ENCODE peak calls at places on chromosomes 2 and 18, in seven cellular contexts. One of them, this sample, is unnamed.

GRCh38 chr18:55228191-55228590 is 268.9 kb upstream of the CCDC68 start:
- DNase-seq in cardiac muscle cell: no peak
- DNase-seq in progenitor cell of endocrine pancreas: no peak
- DNase-seq in left ventricle myocardium inferior: no peak
- DNase-seq in breast epithelium: no peak
- DNase-seq in AG09309: no peak
- DNase-seq in colonic mucosa: no peak
- DNase-seq in this sample: no peak

GRCh38 chr18:55296761-55297160 is 291.2 kb downstream of the TCF4 start:
- DNase-seq in cardiac muscle cell: no peak
- DNase-seq in progenitor cell of endocrine pancreas: no peak
- DNase-seq in left ventricle myocardium inferior: no peak
- DNase-seq in breast epithelium: no peak
- DNase-seq in AG09309: no peak
- DNase-seq in colonic mucosa: no peak
- DNase-seq in this sample: no peak

GRCh38 chr18:44556296-44556695 is 124.4 kb upstream of the SETBP1 start:
- DNase-seq in cardiac muscle cell: no peak
- DNase-seq in progenitor cell of endocrine pancreas: no peak
- DNase-seq in left ventricle myocardium inferior: no peak
- DNase-seq in breast epithelium: no peak
- DNase-seq in AG09309: no peak
- DNase-seq in colonic mucosa: no peak
- DNase-seq in this sample: no peak

GRCh38 chr2:120199837-120200499 is 23.2 kb downstream of the TMEM185B start:
- DNase-seq in cardiac muscle cell: no peak
- DNase-seq in progenitor cell of endocrine pancreas: no peak
- DNase-seq in left ventricle myocardium inferior: no peak
- DNase-seq in breast epithelium: no peak
- DNase-seq in AG09309: no peak
- DNase-seq in colonic mucosa: no peak
- DNase-seq in this sample: no peak

GRCh38 chr18:36284671-36285295 is 12.7 kb upstream of the FHOD3 start:
- DNase-seq in cardiac muscle cell: peak; percentile 67
- DNase-seq in progenitor cell of endocrine pancreas: no peak
- DNase-seq in left ventricle myocardium inferior: no peak
- DNase-seq in breast epithelium: no peak
- DNase-seq in AG09309: no peak
- DNase-seq in colonic mucosa: peak; percentile 43
- DNase-seq in this sample: no peak

GRCh38 chr2:98487806-98488189 is 43.1 kb downstream of the INPP4A start:
- DNase-seq in cardiac muscle cell: no peak
- DNase-seq in progenitor cell of endocrine pancreas: no peak
- DNase-seq in left ventricle myocardium inferior: no peak
- DNase-seq in breast epithelium: no peak
- DNase-seq in AG09309: no peak
- DNase-seq in colonic mucosa: peak; percentile 66
- DNase-seq in this sample: no peak

GRCh38 chr18:31586616-31587015 is 5.1 kb upstream of the TTR start:
- DNase-seq in cardiac muscle cell: peak; percentile 38
- DNase-seq in progenitor cell of endocrine pancreas: no peak
- DNase-seq in left ventricle myocardium inferior: no peak
- DNase-seq in breast epithelium: no peak
- DNase-seq in AG09309: no peak
- DNase-seq in colonic mucosa: no peak
- DNase-seq in this sample: no peak

GRCh38 chr2:96835830-96836229 is 8.0 kb downstream of the ANKRD23 start:
- DNase-seq in cardiac muscle cell: no peak
- DNase-seq in progenitor cell of endocrine pancreas: no peak
- DNase-seq in left ventricle myocardium inferior: no peak
- DNase-seq in breast epithelium: no peak
- DNase-seq in AG09309: no peak
- DNase-seq in colonic mucosa: no peak
- DNase-seq in this sample: no peak

GRCh38 chr2:236703310-236703709 is 133.7 kb downstream of the ACKR3 start:
- DNase-seq in cardiac muscle cell: no peak
- DNase-seq in progenitor cell of endocrine pancreas: no peak
- DNase-seq in left ventricle myocardium inferior: no peak
- DNase-seq in breast epithelium: no peak
- DNase-seq in AG09309: no peak
- DNase-seq in colonic mucosa: no peak
- DNase-seq in this sample: no peak

GRCh38 chr2:176132397-176133086 is 3.0 kb downstream of the HOXD8 start:
- DNase-seq in cardiac muscle cell: no peak
- DNase-seq in progenitor cell of endocrine pancreas: no peak
- DNase-seq in left ventricle myocardium inferior: no peak
- DNase-seq in breast epithelium: no peak
- DNase-seq in AG09309: no peak
- DNase-seq in colonic mucosa: no peak
- DNase-seq in this sample: no peak

GRCh38 chr2:121348128-121348740 is 63.2 kb upstream of the TFCP2L1 start:
- DNase-seq in cardiac muscle cell: no peak
- DNase-seq in progenitor cell of endocrine pancreas: no peak
- DNase-seq in left ventricle myocardium inferior: no peak
- DNase-seq in breast epithelium: no peak
- DNase-seq in AG09309: no peak
- DNase-seq in colonic mucosa: no peak
- DNase-seq in this sample: no peak

GRCh38 chr2:108074945-108075344 is 88.6 kb downstream of the SLC5A7 start:
- DNase-seq in cardiac muscle cell: no peak
- DNase-seq in progenitor cell of endocrine pancreas: no peak
- DNase-seq in left ventricle myocardium inferior: no peak
- DNase-seq in breast epithelium: no peak
- DNase-seq in AG09309: no peak
- DNase-seq in colonic mucosa: no peak
- DNase-seq in this sample: no peak

GRCh38 chr2:235734700-235735205 is 240.9 kb downstream of the AGAP1 start:
- DNase-seq in cardiac muscle cell: no peak
- DNase-seq in progenitor cell of endocrine pancreas: no peak
- DNase-seq in left ventricle myocardium inferior: peak; percentile 36
- DNase-seq in breast epithelium: no peak
- DNase-seq in AG09309: no peak
- DNase-seq in colonic mucosa: no peak
- DNase-seq in this sample: no peak

GRCh38 chr2:154692927-154693326 is 5.6 kb upstream of the KCNJ3 start:
- DNase-seq in cardiac muscle cell: no peak
- DNase-seq in progenitor cell of endocrine pancreas: no peak
- DNase-seq in left ventricle myocardium inferior: no peak
- DNase-seq in breast epithelium: no peak
- DNase-seq in AG09309: no peak
- DNase-seq in colonic mucosa: no peak
- DNase-seq in this sample: no peak

GRCh38 chr2:156189143-156189542 is 143.4 kb downstream of the NR4A2 start:
- DNase-seq in cardiac muscle cell: no peak
- DNase-seq in progenitor cell of endocrine pancreas: no peak
- DNase-seq in left ventricle myocardium inferior: no peak
- DNase-seq in breast epithelium: no peak
- DNase-seq in AG09309: no peak
- DNase-seq in colonic mucosa: peak; percentile 63
- DNase-seq in this sample: no peak

GRCh38 chr2:173860082-173860481 is 105.1 kb downstream of the SP3 start:
- DNase-seq in cardiac muscle cell: no peak
- DNase-seq in progenitor cell of endocrine pancreas: no peak
- DNase-seq in left ventricle myocardium inferior: no peak
- DNase-seq in breast epithelium: no peak
- DNase-seq in AG09309: no peak
- DNase-seq in colonic mucosa: no peak
- DNase-seq in this sample: no peak

GRCh38 chr2:64488050-64488974 is 34.4 kb downstream of the LGALSL start:
- DNase-seq in cardiac muscle cell: peak; percentile 79
- DNase-seq in progenitor cell of endocrine pancreas: peak; percentile 75
- DNase-seq in left ventricle myocardium inferior: peak; percentile 59
- DNase-seq in breast epithelium: peak; percentile 65
- DNase-seq in AG09309: no peak
- DNase-seq in colonic mucosa: peak; percentile 84
- DNase-seq in this sample: peak; percentile 91

GRCh38 chr2:39118786-39119499 is 1.9 kb downstream of the SOS1 start:
- DNase-seq in cardiac muscle cell: no peak
- DNase-seq in progenitor cell of endocrine pancreas: no peak
- DNase-seq in left ventricle myocardium inferior: no peak
- DNase-seq in breast epithelium: no peak
- DNase-seq in AG09309: no peak
- DNase-seq in colonic mucosa: no peak
- DNase-seq in this sample: no peak

GRCh38 chr18:6728809-6729246 is 688 bp upstream of the ARHGAP28 start:
- DNase-seq in cardiac muscle cell: no peak
- DNase-seq in progenitor cell of endocrine pancreas: no peak
- DNase-seq in left ventricle myocardium inferior: no peak
- DNase-seq in breast epithelium: no peak
- DNase-seq in AG09309: no peak
- DNase-seq in colonic mucosa: no peak
- DNase-seq in this sample: no peak

GRCh38 chr2:210630904-210631560 is 74.6 kb downstream of the CPS1 start:
- DNase-seq in cardiac muscle cell: peak; percentile 43
- DNase-seq in progenitor cell of endocrine pancreas: no peak
- DNase-seq in left ventricle myocardium inferior: no peak
- DNase-seq in breast epithelium: no peak
- DNase-seq in AG09309: no peak
- DNase-seq in colonic mucosa: no peak
- DNase-seq in this sample: no peak

GRCh38 chr2:148675708-148676107 is 31.2 kb downstream of the EPC2 start:
- DNase-seq in cardiac muscle cell: no peak
- DNase-seq in progenitor cell of endocrine pancreas: no peak
- DNase-seq in left ventricle myocardium inferior: no peak
- DNase-seq in breast epithelium: no peak
- DNase-seq in AG09309: no peak
- DNase-seq in colonic mucosa: no peak
- DNase-seq in this sample: no peak

GRCh38 chr18:55319517-55319905 is 268.5 kb downstream of the TCF4 start:
- DNase-seq in cardiac muscle cell: no peak
- DNase-seq in progenitor cell of endocrine pancreas: no peak
- DNase-seq in left ventricle myocardium inferior: no peak
- DNase-seq in breast epithelium: no peak
- DNase-seq in AG09309: peak; percentile 63
- DNase-seq in colonic mucosa: no peak
- DNase-seq in this sample: no peak

GRCh38 chr18:50632895-50633515 is 73.1 kb downstream of the MAPK4 start:
- DNase-seq in cardiac muscle cell: no peak
- DNase-seq in progenitor cell of endocrine pancreas: no peak
- DNase-seq in left ventricle myocardium inferior: no peak
- DNase-seq in breast epithelium: no peak
- DNase-seq in AG09309: no peak
- DNase-seq in colonic mucosa: peak; percentile 31
- DNase-seq in this sample: no peak

GRCh38 chr2:24238158-24238557 is 63.3 kb downstream of the FAM228A start:
- DNase-seq in cardiac muscle cell: no peak
- DNase-seq in progenitor cell of endocrine pancreas: no peak
- DNase-seq in left ventricle myocardium inferior: no peak
- DNase-seq in breast epithelium: no peak
- DNase-seq in AG09309: no peak
- DNase-seq in colonic mucosa: no peak
- DNase-seq in this sample: no peak

GRCh38 chr2:25416674-25417073 is 74.9 kb upstream of the DNMT3A start:
- DNase-seq in cardiac muscle cell: no peak
- DNase-seq in progenitor cell of endocrine pancreas: no peak
- DNase-seq in left ventricle myocardium inferior: no peak
- DNase-seq in breast epithelium: no peak
- DNase-seq in AG09309: no peak
- DNase-seq in colonic mucosa: no peak
- DNase-seq in this sample: no peak

GRCh38 chr2:225495706-225496105 is 96.2 kb downstream of the NYAP2 start:
- DNase-seq in cardiac muscle cell: no peak
- DNase-seq in progenitor cell of endocrine pancreas: no peak
- DNase-seq in left ventricle myocardium inferior: no peak
- DNase-seq in breast epithelium: no peak
- DNase-seq in AG09309: no peak
- DNase-seq in colonic mucosa: no peak
- DNase-seq in this sample: no peak
- TF ChIP-seq CTCF in cardiac muscle cell: no peak
- TF ChIP-seq CTCF in progenitor cell of endocrine pancreas: no peak
- TF ChIP-seq CTCF in left ventricle myocardium inferior: no peak
- TF ChIP-seq CTCF in breast epithelium: no peak
- TF ChIP-seq CTCF in AG09309: no peak
- TF ChIP-seq CTCF in colonic mucosa: no peak
- TF ChIP-seq CTCF in this sample: no peak

GRCh38 chr18:13370995-13371625 is 152.6 kb downstream of the LDLRAD4 start:
- DNase-seq in cardiac muscle cell: no peak
- DNase-seq in progenitor cell of endocrine pancreas: no peak
- DNase-seq in left ventricle myocardium inferior: no peak
- DNase-seq in breast epithelium: no peak
- DNase-seq in AG09309: no peak
- DNase-seq in colonic mucosa: no peak
- DNase-seq in this sample: no peak
- TF ChIP-seq CTCF in cardiac muscle cell: no peak
- TF ChIP-seq CTCF in progenitor cell of endocrine pancreas: no peak
- TF ChIP-seq CTCF in left ventricle myocardium inferior: no peak
- TF ChIP-seq CTCF in breast epithelium: no peak
- TF ChIP-seq CTCF in AG09309: no peak
- TF ChIP-seq CTCF in colonic mucosa: no peak
- TF ChIP-seq CTCF in this sample: no peak

DNA sequence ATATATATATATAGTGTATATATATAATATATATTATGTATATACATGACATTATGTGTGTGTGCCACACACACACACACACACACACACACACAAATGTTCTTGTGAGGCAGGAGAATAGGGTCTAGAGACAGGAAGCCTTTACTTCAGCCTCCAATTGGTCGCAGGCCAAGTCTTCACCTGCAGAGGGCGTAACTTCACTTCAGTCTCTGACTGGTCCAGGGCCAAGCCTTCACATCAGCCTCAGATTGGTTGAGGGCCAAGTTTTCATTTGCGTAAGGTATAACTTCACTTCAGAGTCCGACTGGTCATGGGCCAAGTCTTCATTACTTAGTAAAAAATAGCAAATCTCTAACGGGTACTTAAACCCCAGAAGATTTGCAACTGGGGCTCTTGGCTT is 13.2 kb upstream of the SS18 start:
- DNase-seq in cardiac muscle cell: no peak
- DNase-seq in progenitor cell of endocrine pancreas: no peak
- DNase-seq in left ventricle myocardium inferior: no peak
- DNase-seq in breast epithelium: no peak
- DNase-seq in AG09309: no peak
- DNase-seq in colonic mucosa: no peak
- DNase-seq in this sample: no peak
- TF ChIP-seq CTCF in cardiac muscle cell: no peak
- TF ChIP-seq CTCF in progenitor cell of endocrine pancreas: no peak
- TF ChIP-seq CTCF in left ventricle myocardium inferior: no peak
- TF ChIP-seq CTCF in breast epithelium: no peak
- TF ChIP-seq CTCF in AG09309: no peak
- TF ChIP-seq CTCF in colonic mucosa: no peak
- TF ChIP-seq CTCF in this sample: no peak

GRCh38 chr2:219499555-219499954 is 864 bp downstream of the GMPPA start:
- DNase-seq in cardiac muscle cell: no peak
- DNase-seq in progenitor cell of endocrine pancreas: no peak
- DNase-seq in left ventricle myocardium inferior: no peak
- DNase-seq in breast epithelium: no peak
- DNase-seq in AG09309: no peak
- DNase-seq in colonic mucosa: no peak
- DNase-seq in this sample: no peak

GRCh38 chr2:219501441-219501840 is 2.8 kb downstream of the GMPPA start:
- DNase-seq in cardiac muscle cell: no peak
- DNase-seq in progenitor cell of endocrine pancreas: no peak
- DNase-seq in left ventricle myocardium inferior: no peak
- DNase-seq in breast epithelium: no peak
- DNase-seq in AG09309: no peak
- DNase-seq in colonic mucosa: no peak
- DNase-seq in this sample: no peak

GRCh38 chr2:219499058-219499307 is 292 bp downstream of the GMPPA start:
- DNase-seq in cardiac muscle cell: no peak
- DNase-seq in progenitor cell of endocrine pancreas: no peak
- DNase-seq in left ventricle myocardium inferior: no peak
- DNase-seq in breast epithelium: no peak
- DNase-seq in AG09309: no peak
- DNase-seq in colonic mucosa: no peak
- DNase-seq in this sample: no peak

GRCh38 chr2:219498280-219499057 is at the start of gene GMPPA:
- DNase-seq in cardiac muscle cell: peak; percentile 98
- DNase-seq in progenitor cell of endocrine pancreas: peak; percentile 79
- DNase-seq in left ventricle myocardium inferior: peak; percentile 95
- DNase-seq in breast epithelium: peak; percentile 93
- DNase-seq in AG09309: peak; percentile 97
- DNase-seq in colonic mucosa: peak; percentile 99
- DNase-seq in this sample: peak; percentile 97

GRCh38 chr2:219500135-219500534 is 1.4 kb downstream of the GMPPA start:
- DNase-seq in cardiac muscle cell: no peak
- DNase-seq in progenitor cell of endocrine pancreas: no peak
- DNase-seq in left ventricle myocardium inferior: no peak
- DNase-seq in breast epithelium: no peak
- DNase-seq in AG09309: no peak
- DNase-seq in colonic mucosa: no peak
- DNase-seq in this sample: no peak
- TF ChIP-seq CTCF in cardiac muscle cell: peak; percentile 26
- TF ChIP-seq CTCF in progenitor cell of endocrine pancreas: peak; percentile 14
- TF ChIP-seq CTCF in left ventricle myocardium inferior: no peak
- TF ChIP-seq CTCF in breast epithelium: no peak
- TF ChIP-seq CTCF in AG09309: peak; percentile 55
- TF ChIP-seq CTCF in colonic mucosa: no peak
- TF ChIP-seq CTCF in this sample: no peak